ENCODE peak calls at places on chromosomes 2 and 18, in five cellular contexts. U is lower leg skin, C is lower lobe of right lung, N is cardiac fibroblast, R is adrenal gland. J is an unnamed sample.

GRCh38 chr2:217996345-217996744 is 6.5 kb downstream of the TNS1 start:
- DNase-seq in U (no peak), C (no peak), N (peak), R (peak), J (peak)

GRCh38 chr2:69798909-69799526 is 30.4 kb upstream of the GMCL1 start:
- DNase-seq in U (no peak), C (no peak), N (peak), R (no peak), J (no peak)

GRCh38 chr18:79519751-79520472 is 124.2 kb downstream of the NFATC1 start:
- DNase-seq in U (peak), C (peak), N (peak), R (no peak), J (no peak)

GRCh38 chr2:55408946-55409868 is 10.4 kb downstream of the CCDC88A start:
- DNase-seq in U (no peak), C (no peak), N (peak), R (no peak), J (no peak)

GRCh38 chr18:9521770-9522169 is 46.5 kb downstream of the RALBP1 start:
- DNase-seq in U (no peak), C (no peak), N (no peak), R (no peak), J (no peak)

GRCh38 chr18:63787673-63788072 is 12.5 kb downstream of the SERPINB7 start:
- DNase-seq in U (no peak), C (no peak), N (no peak), R (no peak), J (no peak)

GRCh38 chr2:158772306-158773078 is 22.6 kb upstream of the DAPL1 start:
- DNase-seq in U (no peak), C (no peak), N (no peak), R (no peak), J (no peak)

GRCh38 chr2:190181066-190181681 is 118.6 kb upstream of the MSTN start:
- DNase-seq in U (no peak), C (no peak), N (no peak), R (no peak), J (peak)

GRCh38 chr18:73119574-73119973 is 251.8 kb upstream of the NETO1 start:
- DNase-seq in U (no peak), C (no peak), N (no peak), R (no peak), J (no peak)

GRCh38 chr2:166088634-166089033 is 39.2 kb downstream of the SCN1A start:
- DNase-seq in U (no peak), C (no peak), N (peak), R (peak), J (peak)

GRCh38 chr2:196783431-196784094 is 15.9 kb downstream of the GTF3C3 start:
- DNase-seq in U (no peak), C (no peak), N (peak), R (no peak), J (peak)

GRCh38 chr2:102335871-102336366 is 19.7 kb upstream of the IL18R1 start:
- DNase-seq in U (no peak), C (no peak), N (peak), R (peak), J (no peak)

GRCh38 chr2:10369269-10370255 is 66.9 kb downstream of the HPCAL1 start:
- DNase-seq in U (no peak), C (peak), N (no peak), R (no peak), J (no peak)

GRCh38 chr2:111135910-111136297 is 15.2 kb downstream of the BCL2L11 start:
- DNase-seq in U (peak), C (peak), N (peak), R (no peak), J (no peak)

GRCh38 chr2:237556773-237557632 is 9.4 kb upstream of the PRLH start:
- DNase-seq in U (no peak), C (no peak), N (no peak), R (no peak), J (no peak)
- TF ChIP-seq CTCF in U (no peak), C (no peak), N (no peak), R (no peak), J (no peak)

DNA sequence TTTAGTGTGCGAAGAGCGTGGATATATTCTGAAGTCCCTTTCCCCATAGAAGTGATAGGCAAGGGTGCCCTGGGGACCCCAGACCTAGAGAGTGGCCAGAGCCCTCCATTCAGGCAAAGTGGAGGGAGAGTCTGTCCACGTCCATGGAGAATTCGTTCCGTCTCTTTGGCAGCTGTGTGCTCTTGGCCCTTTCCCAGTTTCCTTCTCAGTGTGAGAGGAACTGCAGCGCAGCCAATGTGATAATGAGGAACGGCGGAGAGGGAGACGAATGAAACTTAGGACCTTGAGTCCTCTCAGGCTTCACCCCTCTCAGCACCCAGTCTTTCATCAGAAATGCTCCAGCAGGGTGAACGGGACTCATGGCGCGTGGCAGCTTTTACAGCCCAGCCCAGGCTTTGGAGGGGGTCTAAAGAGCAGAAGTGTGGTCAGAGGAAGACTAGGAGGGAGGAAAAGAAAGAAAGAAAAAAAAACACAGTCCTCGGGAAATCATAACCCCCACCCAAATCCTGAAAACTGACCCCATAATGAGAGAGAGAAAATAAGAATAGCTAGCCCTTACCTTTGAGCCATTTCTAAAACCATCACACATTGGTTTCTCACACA is 95.0 kb upstream of the RIOK3 start:
- DNase-seq in U (no peak), C (peak), N (peak), R (peak), J (no peak)
- H3K4me3 ChIP-seq in U (no peak), C (peak), N (no peak), R (no peak), J (no peak)

DNA sequence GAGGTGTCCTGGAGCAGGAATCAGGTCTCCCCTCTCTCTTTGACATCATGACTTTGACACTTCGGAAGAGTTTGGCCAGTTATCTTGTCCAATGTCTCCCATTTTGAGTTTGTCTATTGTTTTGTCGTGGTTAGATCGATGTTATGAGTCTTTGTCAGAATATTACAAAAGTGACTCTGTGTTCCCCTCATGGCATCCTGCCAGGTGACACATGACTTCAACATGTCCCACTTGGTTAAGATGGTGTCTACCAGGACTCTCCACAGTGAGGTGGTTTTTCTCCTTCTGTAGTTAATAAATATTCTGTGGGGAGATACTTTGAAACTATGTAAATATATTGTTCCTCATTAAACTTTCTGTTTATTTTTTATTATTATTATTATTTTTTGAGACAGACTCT is 76.6 kb upstream of the BZW1 start:
- DNase-seq in U (no peak), C (no peak), N (no peak), R (no peak), J (peak)
- TF ChIP-seq CTCF in U (no peak), C (no peak), N (no peak), R (no peak), J (no peak)

DNA sequence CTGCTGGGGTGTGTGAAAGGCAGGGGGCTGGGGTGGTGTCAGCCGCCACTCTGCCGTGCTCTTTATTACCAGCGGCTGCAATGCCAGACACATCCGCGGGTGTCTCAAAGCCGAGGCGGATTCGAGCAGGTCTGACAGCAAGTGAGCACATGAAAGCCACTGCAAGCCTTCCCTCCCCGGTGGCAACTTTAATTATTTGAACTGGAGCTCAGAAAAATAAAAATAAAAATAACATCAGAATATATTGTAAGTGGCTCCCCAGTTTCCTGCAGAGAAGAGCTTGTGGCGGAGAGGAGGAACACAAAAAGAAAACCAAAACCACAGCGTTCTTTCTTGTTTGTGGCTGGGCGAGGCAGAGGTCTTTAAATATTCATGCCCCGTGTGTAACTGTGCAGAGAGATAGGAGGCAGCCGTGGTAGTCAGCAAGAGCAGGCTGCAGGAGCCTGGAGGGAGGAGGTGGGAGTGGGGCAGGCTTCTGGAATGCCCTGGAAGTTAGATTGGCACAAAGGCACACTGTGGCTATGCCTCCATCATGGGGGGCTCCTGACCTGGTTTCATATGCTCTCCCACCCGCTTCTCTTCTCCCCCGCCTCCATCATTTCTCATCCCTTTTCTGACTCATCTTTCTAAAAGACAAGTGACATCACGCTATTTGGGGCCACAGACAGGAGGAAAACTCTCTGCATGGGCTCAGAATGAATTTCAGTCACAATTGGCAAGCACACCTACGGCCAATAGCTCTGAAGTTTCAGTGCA is 199.8 kb downstream of the CLIP4 start:
- DNase-seq in U (no peak), C (peak), N (no peak), R (no peak), J (no peak)
- H3K4me3 ChIP-seq in U (no peak), C (peak), N (no peak), R (no peak), J (no peak)

GRCh38 chr2:46091004-46091403 is 206.2 kb upstream of the EPAS1 start:
- DNase-seq in U (no peak), C (no peak), N (no peak), R (no peak), J (no peak)
- TF ChIP-seq CTCF in U (no peak), C (peak), N (peak), R (no peak), J (no peak)

GRCh38 chr2:107717666-107718065 is 109.0 kb upstream of the RGPD4 start:
- DNase-seq in U (no peak), C (no peak), N (no peak), R (no peak), J (no peak)

GRCh38 chr2:107711941-107712340 is 114.8 kb upstream of the RGPD4 start:
- DNase-seq in U (no peak), C (no peak), N (no peak), R (no peak), J (no peak)

GRCh38 chr2:107712857-107713256 is 113.8 kb upstream of the RGPD4 start:
- DNase-seq in U (no peak), C (no peak), N (no peak), R (no peak), J (no peak)
- H3K4me3 ChIP-seq in U (no peak), C (peak), N (no peak), R (no peak), J (no peak)

GRCh38 chr2:127197475-127198385 is 22.4 kb downstream of the CYP27C1 start:
- DNase-seq in U (no peak), C (peak), N (peak), R (peak), J (peak)
- TF ChIP-seq CTCF in U (no peak), C (peak), N (peak), R (peak), J (peak)

GRCh38 chr2:11578081-11578948 is 44.5 kb downstream of the GREB1 start:
- DNase-seq in U (no peak), C (no peak), N (no peak), R (no peak), J (no peak)

GRCh38 chr2:11580697-11581096 is 46.9 kb downstream of the GREB1 start:
- DNase-seq in U (no peak), C (no peak), N (no peak), R (no peak), J (no peak)

GRCh38 chr2:11581129-11581796 is 47.4 kb downstream of the GREB1 start:
- DNase-seq in U (no peak), C (no peak), N (no peak), R (no peak), J (peak)

GRCh38 chr2:11578986-11579774 is 45.3 kb downstream of the GREB1 start:
- DNase-seq in U (no peak), C (no peak), N (no peak), R (no peak), J (no peak)

GRCh38 chr2:11579867-11580659 is 46.2 kb downstream of the GREB1 start:
- DNase-seq in U (no peak), C (no peak), N (no peak), R (no peak), J (no peak)
- H3K4me3 ChIP-seq in U (no peak), C (no peak), N (no peak), R (no peak), J (no peak)

J was measured in foreskin fibroblast.